ENCODE peak calls at places on chromosomes 5 and 9, in four cellular contexts. T is A549, H is K562, G is WTC11. U is an unnamed sample.

GRCh38 chr5:59759600-59760357 is 133.7 kb downstream of the PDE4D start:
- DNase-seq in T (peak; percentile 92), H (no peak), G (no peak), U (no peak)

GRCh38 chr9:19689324-19690087 is 99.3 kb downstream of the SLC24A2 start:
- DNase-seq in T (no peak), H (no peak), G (no peak), U (no peak)

GRCh38 chr5:124746252-124746915 is at the start of gene ZNF608:
- DNase-seq in T (peak; percentile 35), H (no peak), G (no peak), U (no peak)

GRCh38 chr5:145539201-145539600 is 295.9 kb downstream of the PRELID2 start:
- DNase-seq in T (no peak), H (no peak), G (no peak), U (no peak)

GRCh38 chr9:129270903-129271431 is 92.9 kb upstream of the IER5L start:
- DNase-seq in T (no peak), H (no peak), G (no peak), U (peak; percentile 93)

GRCh38 chr5:17054911-17055310 is 118.8 kb upstream of the MYO10 start:
- DNase-seq in T (no peak), H (no peak), G (no peak), U (no peak)

GRCh38 chr5:83589786-83590185 is 118.2 kb downstream of the VCAN start:
- DNase-seq in T (no peak), H (no peak), G (no peak), U (no peak)

GRCh38 chr5:132334812-132335211 is 34.7 kb upstream of the SLC22A5 start:
- DNase-seq in T (peak; percentile 23), H (no peak), G (no peak), U (no peak)

GRCh38 chr5:134917070-134917831 is 12.3 kb downstream of the PCBD2 start:
- DNase-seq in T (no peak), H (peak; percentile 33), G (peak; percentile 56), U (no peak)

GRCh38 chr9:98455256-98455956 is 200.0 kb upstream of the TBC1D2 start:
- DNase-seq in T (no peak), H (no peak), G (no peak), U (no peak)

GRCh38 chr9:16743375-16743774 is 127.1 kb downstream of the BNC2 start:
- DNase-seq in T (no peak), H (no peak), G (no peak), U (no peak)

GRCh38 chr9:2036844-2037243 is 21.7 kb downstream of the SMARCA2 start:
- DNase-seq in T (no peak), H (no peak), G (no peak), U (no peak)

GRCh38 chr5:180112101-180112861 is 40.7 kb upstream of the RNF130 start:
- DNase-seq in T (no peak), H (no peak), G (no peak), U (no peak)

GRCh38 chr5:25516136-25516535 is 871.4 kb upstream of the CDH10 start:
- DNase-seq in T (no peak), H (no peak), G (no peak), U (no peak)

GRCh38 chr9:112409758-112410157 is 29.9 kb downstream of the HSDL2 start:
- DNase-seq in T (no peak), H (no peak), G (no peak), U (no peak)

GRCh38 chr5:155728857-155729683 is 597.9 kb upstream of the SGCD start:
- DNase-seq in T (no peak), H (no peak), G (peak; percentile 54), U (no peak)

GRCh38 chr5:32233696-32234447 is 59.8 kb upstream of the GOLPH3 start:
- DNase-seq in T (peak; percentile 68), H (no peak), G (no peak), U (peak; percentile 93)

GRCh38 chr9:91042024-91042423 is 240.4 kb downstream of the SYK start:
- DNase-seq in T (no peak), H (no peak), G (no peak), U (no peak)

DNA sequence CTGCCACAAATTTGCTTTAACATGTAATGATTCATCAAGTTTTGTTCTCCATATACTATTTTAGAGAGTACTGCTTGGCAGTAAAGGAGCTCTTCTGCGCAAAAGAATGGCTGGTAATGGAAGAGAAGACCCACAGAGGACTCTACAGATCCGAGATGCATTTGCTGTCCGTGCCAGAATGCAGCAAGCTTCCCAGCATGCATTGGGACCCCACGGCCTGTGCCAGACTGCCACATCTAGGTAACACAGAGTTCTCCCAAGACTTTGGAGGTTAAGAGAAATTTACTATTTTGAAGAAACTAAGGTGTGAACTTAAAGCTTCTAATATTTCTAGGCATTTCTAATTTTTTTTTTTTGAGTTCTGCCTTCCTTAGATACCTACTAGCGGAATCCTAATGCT is 107.1 kb downstream of the MUSK start:
- DNase-seq in T (no peak), H (no peak), G (no peak), U (no peak)
- TF ChIP-seq MAX in T (no peak), H (no peak), G (no peak), U (no peak)

GRCh38 chr5:87120518-87121314 is 147.0 kb upstream of the RASA1 start:
- DNase-seq in T (peak; percentile 24), H (no peak), G (no peak), U (peak; percentile 58)
- TF ChIP-seq MAX in T (no peak), H (no peak), G (no peak), U (no peak)

GRCh38 chr9:121650220-121651013 is 1.0 kb upstream of the DAB2IP start:
- DNase-seq in T (peak; percentile 62), H (peak; percentile 71), G (peak; percentile 89), U (peak; percentile 84)
- TF ChIP-seq MAX in T (no peak), H (no peak), G (no peak), U (no peak)

DNA sequence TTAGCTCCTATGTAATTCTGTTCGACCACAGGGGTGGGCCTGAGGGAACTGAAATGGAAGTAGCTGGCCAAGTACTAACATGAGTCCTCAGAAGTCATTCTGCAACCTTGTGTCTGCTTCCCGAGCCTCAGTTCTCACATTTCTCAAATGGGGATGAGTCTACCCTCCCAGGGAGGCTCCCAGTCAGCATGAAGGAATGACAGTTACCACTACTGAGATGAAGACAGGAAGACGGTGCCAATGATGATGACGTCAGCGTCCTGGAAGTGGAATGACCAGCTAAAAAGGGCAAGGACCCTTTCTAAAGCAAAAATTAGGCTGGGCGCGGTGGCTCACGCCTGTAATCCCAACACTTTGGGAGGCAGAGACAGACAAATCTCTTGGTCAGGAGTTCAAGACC is 6.8 kb downstream of the PIP5KL1 start:
- DNase-seq in T (peak; percentile 74), H (no peak), G (no peak), U (no peak)
- TF ChIP-seq MAX in T (no peak), H (no peak), G (no peak), U (no peak)

GRCh38 chr5:36876389-36876964 is at the start of gene NIPBL:
- DNase-seq in T (peak; percentile 95), H (peak; percentile 90), G (peak; percentile 83), U (peak; percentile 97)

GRCh38 chr5:36875051-36875788 is 1.3 kb upstream of the NIPBL start:
- DNase-seq in T (peak; percentile 46), H (peak; percentile 36), G (peak; percentile 45), U (peak; percentile 84)

GRCh38 chr5:36874465-36874864 is 2.1 kb upstream of the NIPBL start:
- DNase-seq in T (no peak), H (no peak), G (no peak), U (peak; percentile 29)

GRCh38 chr5:36875789-36876388 is 680 bp upstream of the NIPBL start:
- DNase-seq in T (peak; percentile 75), H (peak; percentile 72), G (peak; percentile 67), U (peak; percentile 89)

DNA sequence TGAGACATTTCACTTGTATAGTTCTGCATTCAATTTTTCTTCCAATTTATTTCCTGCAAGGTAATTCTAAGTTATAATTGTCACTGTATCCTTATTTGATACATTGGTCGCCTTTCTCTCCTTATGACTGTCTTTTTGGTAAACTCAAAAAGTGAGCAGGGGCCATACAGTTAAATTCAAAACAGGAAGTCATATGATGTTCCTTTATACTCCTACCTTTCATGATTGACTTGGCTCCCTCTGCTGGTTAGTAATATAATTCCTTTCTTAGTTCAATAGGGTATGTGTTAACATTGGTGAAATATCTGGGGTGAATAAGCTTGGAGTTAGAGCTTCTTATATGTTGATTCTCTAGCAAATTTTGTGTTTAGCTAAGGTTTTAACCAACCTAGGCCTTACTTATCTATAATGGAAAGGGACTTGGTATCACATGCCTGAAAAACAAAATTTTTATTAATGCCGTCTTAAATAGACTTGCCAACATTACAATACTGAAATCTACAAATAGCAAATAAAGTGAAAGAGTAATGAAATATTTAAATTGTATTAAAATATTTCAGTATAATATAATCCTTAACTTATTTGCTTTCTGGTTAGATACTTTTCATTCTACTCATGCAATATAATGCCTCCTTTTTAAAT is 6.0 kb upstream of the NIPBL start:
- DNase-seq in T (peak; percentile 74), H (peak; percentile 42), G (no peak), U (peak; percentile 85)
- TF ChIP-seq MAX in T (no peak), H (no peak), G (no peak), U (no peak)

DNA sequence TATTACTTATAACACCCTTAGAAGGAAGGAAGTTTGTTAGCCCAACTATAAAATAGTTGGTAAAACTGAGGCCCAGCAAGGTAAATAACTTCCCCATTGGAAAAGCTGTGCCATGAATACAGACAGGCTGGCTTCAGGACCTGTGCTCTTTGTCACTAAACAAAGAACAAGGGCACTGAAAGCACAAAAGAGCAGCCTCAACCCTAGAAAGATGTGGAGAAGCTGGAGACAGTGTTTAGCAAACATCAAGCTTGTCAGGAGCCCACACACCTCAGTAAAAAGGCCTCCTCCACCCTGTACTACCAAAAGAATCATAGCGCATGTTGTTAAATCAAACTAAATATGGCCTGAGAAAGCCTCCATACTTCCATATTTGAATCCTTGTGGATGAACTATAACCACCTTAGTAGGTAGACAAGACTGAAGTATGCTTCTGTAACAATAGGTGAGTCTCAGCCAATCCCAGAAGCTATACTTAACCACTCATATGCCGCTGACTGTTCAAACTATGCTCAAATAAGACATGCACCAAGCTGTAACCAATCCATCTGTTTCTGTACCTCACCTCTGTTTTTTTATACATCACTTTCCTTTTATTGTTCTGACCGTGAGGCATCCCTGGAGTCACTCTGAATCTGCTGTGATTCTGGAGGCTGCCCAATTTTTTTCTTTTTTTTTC is 18.4 kb upstream of the SCGB3A2 start:
- DNase-seq in T (no peak), H (no peak), G (no peak), U (no peak)
- TF ChIP-seq MAX in T (no peak), H (no peak), G (no peak), U (no peak)

GRCh38 chr9:88739373-88739772 is 204.4 kb downstream of the NXNL2 start:
- DNase-seq in T (no peak), H (no peak), G (no peak), U (no peak)

GRCh38 chr9:88740844-88741243 is 205.9 kb downstream of the NXNL2 start:
- DNase-seq in T (no peak), H (no peak), G (no peak), U (no peak)

GRCh38 chr9:88738708-88739107 is 203.7 kb downstream of the NXNL2 start:
- DNase-seq in T (no peak), H (no peak), G (no peak), U (no peak)

GRCh38 chr9:88742483-88742882 is 207.5 kb downstream of the NXNL2 start:
- DNase-seq in T (no peak), H (no peak), G (no peak), U (no peak)

GRCh38 chr9:88741335-88741734 is 206.4 kb downstream of the NXNL2 start:
- DNase-seq in T (peak; percentile 44), H (peak; percentile 30), G (peak; percentile 55), U (peak; percentile 55)
- TF ChIP-seq MAX in T (no peak), H (no peak), G (peak; percentile 22), U (no peak)

U was measured in NB4.